ENCODE peak calls at places on chromosomes 13 and 19, in six cellular contexts. R, T, H, P, Y and C are unnamed samples.
A peak's percentile ranks its signal among the peaks of the same experiment; 100 is the strongest.

GRCh38 chr19:29075149-29075548 is 137.8 kb downstream of the UQCRFS1 start:
- DNase-seq in Y (no peak), P (no peak), T (no peak), R (no peak), H (no peak), C (no peak)

GRCh38 chr13:51243832-51244231 is 21.6 kb downstream of the FAM124A start:
- DNase-seq in T (no peak), H (no peak), Y (no peak), R (no peak), P (no peak), C (peak; percentile 33)

GRCh38 chr13:32025730-32026129 is 5.8 kb upstream of the FRY start:
- DNase-seq in R (no peak), T (no peak), P (no peak), Y (no peak), H (no peak), C (peak; percentile 93)

GRCh38 chr19:3095375-3096191 is 1.4 kb downstream of the GNA11 start:
- DNase-seq in P (no peak), R (no peak), Y (no peak), H (no peak), T (peak; percentile 71), C (peak; percentile 88)

GRCh38 chr19:53224606-53225005 is 30.1 kb downstream of the ZNF677 start:
- DNase-seq in Y (no peak), T (no peak), H (no peak), R (no peak), P (no peak), C (no peak)

GRCh38 chr13:34458756-34459462 is 483.2 kb upstream of the NBEA start:
- DNase-seq in T (no peak), P (no peak), R (no peak), Y (no peak), H (no peak), C (no peak)

GRCh38 chr13:46565808-46566750 is 13.1 kb downstream of the LRCH1 start:
- DNase-seq in T (no peak), Y (no peak), P (no peak), R (no peak), H (no peak), C (no peak)

GRCh38 chr19:33767898-33768413 is 28.7 kb upstream of the KCTD15 start:
- DNase-seq in Y (no peak), H (peak; percentile 26), P (no peak), T (peak; percentile 98), R (no peak), C (peak; percentile 92)

GRCh38 chr13:29454931-29455481 is 140.5 kb downstream of the SLC7A1 start:
- DNase-seq in R (no peak), T (no peak), H (peak; percentile 40), Y (peak; percentile 41), P (no peak), C (peak; percentile 11)

GRCh38 chr19:35977446-35978222 is 17.4 kb upstream of the SDHAF1 start:
- DNase-seq in R (no peak), H (no peak), T (no peak), P (no peak), Y (no peak), C (peak; percentile 79)

GRCh38 chr19:5968431-5969373 is 9.2 kb downstream of the RANBP3 start:
- DNase-seq in R (no peak), T (no peak), H (no peak), P (no peak), Y (no peak), C (no peak)

GRCh38 chr19:33071887-33072286 is 7.2 kb upstream of the RHPN2 start:
- DNase-seq in H (peak; percentile 48), P (no peak), T (no peak), R (no peak), Y (no peak), C (no peak)

GRCh38 chr19:58084596-58085347 is 13.3 kb downstream of the ZSCAN18 start:
- DNase-seq in Y (no peak), R (no peak), T (no peak), P (no peak), H (no peak), C (no peak)

GRCh38 chr13:43665388-43665787 is 121.4 kb downstream of the ENOX1 start:
- DNase-seq in H (no peak), Y (no peak), R (no peak), P (no peak), T (no peak), C (no peak)

GRCh38 chr19:33247441-33247819 is 21.8 kb upstream of the SLC7A10 start:
- DNase-seq in R (no peak), T (no peak), Y (no peak), H (no peak), P (no peak), C (no peak)

GRCh38 chr13:28574617-28575142 is 79.8 kb upstream of the FLT1 start:
- DNase-seq in Y (no peak), H (peak; percentile 99), T (no peak), P (no peak), R (peak; percentile 96), C (no peak)

GRCh38 chr19:18446811-18447359 is 9.0 kb upstream of the ISYNA1 start:
- DNase-seq in T (no peak), H (no peak), P (no peak), Y (no peak), R (no peak), C (no peak)
- TF ChIP-seq CTCF in T (no peak), H (no peak), P (no peak), Y (no peak), R (no peak), C (no peak)

DNA sequence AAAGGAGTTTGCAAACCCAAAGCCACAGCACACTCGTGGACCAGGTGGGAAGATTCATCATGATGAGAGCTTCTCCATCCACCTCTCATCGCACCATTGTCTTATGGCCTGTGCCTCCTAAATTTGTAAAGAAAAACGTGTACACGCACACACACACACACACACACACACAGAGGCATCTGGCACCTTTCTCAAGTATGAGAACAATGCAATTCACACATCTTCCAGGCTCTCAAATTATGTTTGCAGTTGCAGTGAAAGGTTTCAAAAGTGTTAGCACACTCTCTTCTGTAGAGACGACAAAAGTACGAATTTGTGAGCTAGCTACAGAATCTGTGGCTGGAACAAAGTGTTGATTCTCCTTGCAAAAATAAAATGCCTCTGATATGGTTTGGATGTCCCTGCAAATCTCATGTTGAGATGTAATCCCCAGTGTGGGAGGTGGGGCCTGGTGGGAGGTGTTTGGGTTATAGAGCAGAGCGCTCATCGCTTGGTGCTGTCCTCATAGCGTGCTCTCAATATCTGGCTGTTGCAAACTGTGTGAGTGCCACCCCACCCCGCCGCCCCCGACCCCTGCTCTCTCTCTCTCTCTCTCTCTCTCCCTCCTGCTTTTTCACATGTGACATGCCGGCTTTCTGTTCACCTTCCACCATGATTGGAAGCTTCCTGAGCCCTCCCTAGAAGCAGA is 21.8 kb upstream of the RAB20 start:
- DNase-seq in P (no peak), R (no peak), T (no peak), Y (no peak), H (no peak), C (no peak)
- TF ChIP-seq CTCF in P (no peak), R (no peak), T (no peak), Y (no peak), H (no peak), C (no peak)

DNA sequence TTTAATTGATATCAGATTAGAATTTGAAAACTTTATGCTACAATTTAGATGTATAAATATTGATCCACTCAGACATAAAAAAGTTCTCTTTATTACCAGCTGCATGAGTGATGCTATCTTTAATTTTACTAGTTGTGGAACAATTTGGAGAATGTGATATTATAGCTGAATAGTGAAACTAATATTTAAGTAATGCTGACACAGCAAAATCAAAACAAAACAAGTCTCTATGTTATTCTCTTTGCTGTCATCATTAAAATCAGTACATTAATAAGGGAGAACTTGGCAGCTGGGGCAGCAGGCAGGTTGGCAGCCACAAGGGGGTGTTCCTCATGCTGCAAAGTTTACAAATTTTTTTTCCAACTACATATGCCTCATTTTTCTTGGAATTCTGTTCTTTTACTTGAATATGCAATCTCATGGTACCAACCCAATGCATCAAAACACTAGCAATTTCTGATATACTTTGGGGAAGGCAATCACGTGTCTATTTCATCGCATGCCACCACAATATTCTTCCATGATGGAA is 585.3 kb downstream of the FGF9 start:
- DNase-seq in P (no peak), H (no peak), R (no peak), T (no peak), Y (no peak), C (no peak)
- TF ChIP-seq CTCF in P (no peak), H (no peak), R (no peak), T (peak; percentile 24), Y (no peak), C (peak; percentile 52)

GRCh38 chr19:55132453-55133129 is 15.2 kb upstream of the PPP1R12C start:
- DNase-seq in H (no peak), R (no peak), Y (no peak), P (no peak), T (no peak), C (no peak)
- TF ChIP-seq CTCF in H (no peak), R (peak; percentile 16), Y (no peak), P (peak; percentile 6), T (no peak), C (no peak)

GRCh38 chr19:11200015-11200574 is 2.8 kb upstream of the KANK2 start:
- DNase-seq in T (no peak), P (no peak), R (no peak), Y (no peak), H (no peak), C (no peak)
- TF ChIP-seq CTCF in T (no peak), P (no peak), R (no peak), Y (no peak), H (no peak), C (no peak)

DNA sequence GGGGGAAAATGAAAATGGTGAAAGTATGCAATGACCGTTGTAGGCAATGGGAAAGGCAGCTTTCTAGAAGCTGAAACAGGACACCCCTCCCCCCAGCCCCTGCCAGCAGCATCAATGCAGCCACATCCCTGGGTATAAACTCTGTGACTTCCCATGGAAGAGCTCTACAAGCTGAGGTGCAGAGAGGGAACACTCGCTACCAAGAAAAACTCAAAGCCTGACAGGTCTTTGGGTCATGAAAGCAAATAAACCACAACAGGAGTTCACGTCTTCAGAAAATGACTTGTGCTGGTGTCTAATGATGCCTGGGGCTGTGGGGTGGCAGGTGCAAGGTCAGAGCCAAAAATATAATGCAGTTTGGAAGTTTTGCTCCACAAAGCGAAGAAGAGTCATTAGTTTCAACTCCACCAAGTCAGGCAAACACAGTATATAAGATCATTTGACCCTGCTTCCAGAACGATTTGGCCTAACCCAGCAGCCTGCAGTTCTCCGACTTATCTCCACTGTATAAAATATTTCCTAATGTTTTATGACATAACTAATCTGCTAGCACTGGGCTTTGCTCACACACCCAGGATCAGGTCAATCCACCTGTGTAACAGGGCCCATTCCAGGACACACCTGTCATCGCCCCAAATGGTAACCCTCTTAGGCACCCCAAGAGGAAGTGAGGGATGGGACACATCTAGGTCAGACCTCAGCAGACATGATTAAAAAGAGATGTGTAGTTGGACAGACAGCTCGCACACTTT is 102.1 kb downstream of the IRS2 start:
- DNase-seq in R (no peak), H (no peak), Y (no peak), P (no peak), T (no peak), C (no peak)
- TF ChIP-seq CTCF in R (no peak), H (no peak), Y (no peak), P (no peak), T (no peak), C (no peak)

DNA sequence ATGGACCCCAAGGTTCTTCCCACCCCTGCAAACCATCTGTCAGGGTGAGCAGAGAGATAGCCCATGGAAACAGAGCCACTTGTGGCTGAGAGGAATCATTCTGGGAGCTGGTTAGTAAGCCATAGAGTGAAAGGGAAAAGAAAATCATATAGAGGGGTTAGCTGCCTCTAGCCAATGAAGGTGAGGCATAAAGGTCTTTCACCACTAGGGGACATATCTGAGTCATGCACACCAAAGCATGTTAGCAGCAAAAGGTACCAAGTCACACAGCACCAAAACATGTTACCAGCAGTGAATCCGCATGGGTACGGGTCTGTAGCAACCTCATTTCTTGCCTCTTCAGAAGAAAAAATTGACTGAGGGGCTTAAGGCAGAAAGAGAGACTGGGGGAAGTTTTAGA is 76.7 kb upstream of the ZNF43 start:
- DNase-seq in R (no peak), Y (no peak), H (no peak), T (no peak), P (no peak), C (no peak)
- TF ChIP-seq CTCF in R (no peak), Y (no peak), H (no peak), T (no peak), P (no peak), C (no peak)

GRCh38 chr13:110869805-110870706 is 44.8 kb downstream of the ANKRD10 start:
- DNase-seq in R (peak; percentile 99), P (peak; percentile 98), T (no peak), H (peak; percentile 100), Y (peak; percentile 90), C (peak; percentile 46)
- TF ChIP-seq CTCF in R (no peak), P (no peak), T (no peak), H (no peak), Y (peak; percentile 38), C (no peak)